ENCODE peak calls at places on chromosomes 11 and 22, in nine cellular contexts. One of them, this sample, is unnamed.

GRCh38 chr11:117827521-117828511 is 3.3 kb upstream of the FXYD2 start:
- DNase-seq in CD4-positive, CD25-positive, alpha-beta regulatory T cell: peak
- DNase-seq in ureter: peak
- DNase-seq in non-pigmented ciliary epithelial cell: no peak
- DNase-seq in NCI-H2081: no peak
- DNase-seq in stimulated activated CD4-positive, alpha-beta T cell treated with anti-CD3 and anti-CD28 coated beads, TNF-alpha, amount 100 ng/mL, for 1 hour: no peak
- DNase-seq in endodermal cell: peak
- DNase-seq in H54: no peak
- DNase-seq in OCI-LY7: no peak
- DNase-seq in this sample: no peak

GRCh38 chr11:15258433-15259350 is 144.0 kb downstream of the INSC start:
- DNase-seq in non-pigmented ciliary epithelial cell: no peak
- DNase-seq in stimulated activated CD4-positive, alpha-beta T cell treated with anti-CD3 and anti-CD28 coated beads, TNF-alpha, amount 100 ng/mL, for 1 hour: no peak
- DNase-seq in endodermal cell: no peak
- DNase-seq in NCI-H2081: no peak
- DNase-seq in ureter: peak
- DNase-seq in OCI-LY7: peak
- DNase-seq in CD4-positive, CD25-positive, alpha-beta regulatory T cell: no peak
- DNase-seq in H54: no peak
- DNase-seq in this sample: peak

GRCh38 chr11:113147249-113147648 is 167.1 kb upstream of the TTC12 start:
- DNase-seq in endodermal cell: peak
- DNase-seq in non-pigmented ciliary epithelial cell: no peak
- DNase-seq in NCI-H2081: peak
- DNase-seq in ureter: no peak
- DNase-seq in stimulated activated CD4-positive, alpha-beta T cell treated with anti-CD3 and anti-CD28 coated beads, TNF-alpha, amount 100 ng/mL, for 1 hour: no peak
- DNase-seq in CD4-positive, CD25-positive, alpha-beta regulatory T cell: no peak
- DNase-seq in OCI-LY7: no peak
- DNase-seq in H54: no peak
- DNase-seq in this sample: no peak

GRCh38 chr11:19281041-19281440 is 40.3 kb upstream of the E2F8 start:
- DNase-seq in CD4-positive, CD25-positive, alpha-beta regulatory T cell: no peak
- DNase-seq in ureter: no peak
- DNase-seq in stimulated activated CD4-positive, alpha-beta T cell treated with anti-CD3 and anti-CD28 coated beads, TNF-alpha, amount 100 ng/mL, for 1 hour: no peak
- DNase-seq in non-pigmented ciliary epithelial cell: no peak
- DNase-seq in endodermal cell: no peak
- DNase-seq in OCI-LY7: no peak
- DNase-seq in NCI-H2081: no peak
- DNase-seq in H54: no peak
- DNase-seq in this sample: no peak

GRCh38 chr11:968822-969221 is 43.2 kb downstream of the AP2A2 start:
- DNase-seq in H54: no peak
- DNase-seq in endodermal cell: no peak
- DNase-seq in stimulated activated CD4-positive, alpha-beta T cell treated with anti-CD3 and anti-CD28 coated beads, TNF-alpha, amount 100 ng/mL, for 1 hour: no peak
- DNase-seq in NCI-H2081: no peak
- DNase-seq in OCI-LY7: no peak
- DNase-seq in ureter: no peak
- DNase-seq in non-pigmented ciliary epithelial cell: no peak
- DNase-seq in CD4-positive, CD25-positive, alpha-beta regulatory T cell: no peak
- DNase-seq in this sample: no peak

GRCh38 chr11:102930451-102930850 is 25.1 kb downstream of the MMP13 start:
- DNase-seq in stimulated activated CD4-positive, alpha-beta T cell treated with anti-CD3 and anti-CD28 coated beads, TNF-alpha, amount 100 ng/mL, for 1 hour: no peak
- DNase-seq in ureter: no peak
- DNase-seq in endodermal cell: no peak
- DNase-seq in NCI-H2081: no peak
- DNase-seq in OCI-LY7: no peak
- DNase-seq in non-pigmented ciliary epithelial cell: no peak
- DNase-seq in CD4-positive, CD25-positive, alpha-beta regulatory T cell: no peak
- DNase-seq in H54: no peak
- DNase-seq in this sample: no peak

GRCh38 chr22:49756201-49756600 is 71.5 kb downstream of the BRD1 start:
- DNase-seq in stimulated activated CD4-positive, alpha-beta T cell treated with anti-CD3 and anti-CD28 coated beads, TNF-alpha, amount 100 ng/mL, for 1 hour: no peak
- DNase-seq in ureter: no peak
- DNase-seq in endodermal cell: no peak
- DNase-seq in OCI-LY7: no peak
- DNase-seq in CD4-positive, CD25-positive, alpha-beta regulatory T cell: no peak
- DNase-seq in H54: no peak
- DNase-seq in non-pigmented ciliary epithelial cell: no peak
- DNase-seq in NCI-H2081: no peak
- DNase-seq in this sample: no peak

GRCh38 chr22:23038902-23039301 is 31.4 kb upstream of the GNAZ start:
- DNase-seq in stimulated activated CD4-positive, alpha-beta T cell treated with anti-CD3 and anti-CD28 coated beads, TNF-alpha, amount 100 ng/mL, for 1 hour: no peak
- DNase-seq in OCI-LY7: peak
- DNase-seq in ureter: no peak
- DNase-seq in H54: no peak
- DNase-seq in non-pigmented ciliary epithelial cell: no peak
- DNase-seq in NCI-H2081: no peak
- DNase-seq in endodermal cell: no peak
- DNase-seq in CD4-positive, CD25-positive, alpha-beta regulatory T cell: no peak
- DNase-seq in this sample: no peak

GRCh38 chr22:21650280-21650679 is 8.2 kb downstream of the SDF2L1 start:
- DNase-seq in ureter: no peak
- DNase-seq in OCI-LY7: no peak
- DNase-seq in endodermal cell: no peak
- DNase-seq in CD4-positive, CD25-positive, alpha-beta regulatory T cell: no peak
- DNase-seq in H54: no peak
- DNase-seq in stimulated activated CD4-positive, alpha-beta T cell treated with anti-CD3 and anti-CD28 coated beads, TNF-alpha, amount 100 ng/mL, for 1 hour: no peak
- DNase-seq in non-pigmented ciliary epithelial cell: no peak
- DNase-seq in NCI-H2081: no peak
- DNase-seq in this sample: no peak

GRCh38 chr11:13207665-13208594 is 69.7 kb upstream of the BMAL1 start:
- DNase-seq in non-pigmented ciliary epithelial cell: peak
- DNase-seq in stimulated activated CD4-positive, alpha-beta T cell treated with anti-CD3 and anti-CD28 coated beads, TNF-alpha, amount 100 ng/mL, for 1 hour: no peak
- DNase-seq in OCI-LY7: no peak
- DNase-seq in ureter: no peak
- DNase-seq in CD4-positive, CD25-positive, alpha-beta regulatory T cell: peak
- DNase-seq in H54: no peak
- DNase-seq in endodermal cell: peak
- DNase-seq in NCI-H2081: peak
- DNase-seq in this sample: no peak

GRCh38 chr22:33568934-33569496 is 351.3 kb downstream of the LARGE1 start:
- DNase-seq in H54: no peak
- DNase-seq in stimulated activated CD4-positive, alpha-beta T cell treated with anti-CD3 and anti-CD28 coated beads, TNF-alpha, amount 100 ng/mL, for 1 hour: no peak
- DNase-seq in OCI-LY7: peak
- DNase-seq in ureter: no peak
- DNase-seq in CD4-positive, CD25-positive, alpha-beta regulatory T cell: no peak
- DNase-seq in non-pigmented ciliary epithelial cell: no peak
- DNase-seq in NCI-H2081: no peak
- DNase-seq in endodermal cell: no peak
- DNase-seq in this sample: no peak

GRCh38 chr22:35525687-35526332 is 14.8 kb upstream of the RASD2 start:
- DNase-seq in OCI-LY7: no peak
- DNase-seq in ureter: no peak
- DNase-seq in NCI-H2081: no peak
- DNase-seq in stimulated activated CD4-positive, alpha-beta T cell treated with anti-CD3 and anti-CD28 coated beads, TNF-alpha, amount 100 ng/mL, for 1 hour: no peak
- DNase-seq in H54: no peak
- DNase-seq in endodermal cell: no peak
- DNase-seq in non-pigmented ciliary epithelial cell: no peak
- DNase-seq in CD4-positive, CD25-positive, alpha-beta regulatory T cell: no peak
- DNase-seq in this sample: no peak

GRCh38 chr11:120139316-120140069 is 1.6 kb upstream of the TRIM29 start:
- DNase-seq in H54: no peak
- DNase-seq in non-pigmented ciliary epithelial cell: no peak
- DNase-seq in stimulated activated CD4-positive, alpha-beta T cell treated with anti-CD3 and anti-CD28 coated beads, TNF-alpha, amount 100 ng/mL, for 1 hour: no peak
- DNase-seq in ureter: no peak
- DNase-seq in NCI-H2081: no peak
- DNase-seq in OCI-LY7: no peak
- DNase-seq in CD4-positive, CD25-positive, alpha-beta regulatory T cell: no peak
- DNase-seq in endodermal cell: peak
- DNase-seq in this sample: no peak

GRCh38 chr22:39475902-39476301 is 19.1 kb downstream of the MGAT3 start:
- DNase-seq in stimulated activated CD4-positive, alpha-beta T cell treated with anti-CD3 and anti-CD28 coated beads, TNF-alpha, amount 100 ng/mL, for 1 hour: no peak
- DNase-seq in H54: no peak
- DNase-seq in endodermal cell: no peak
- DNase-seq in OCI-LY7: no peak
- DNase-seq in CD4-positive, CD25-positive, alpha-beta regulatory T cell: no peak
- DNase-seq in NCI-H2081: no peak
- DNase-seq in ureter: no peak
- DNase-seq in non-pigmented ciliary epithelial cell: no peak
- DNase-seq in this sample: no peak